ENCODE peak calls at places on chromosomes 12 and 14, in nine cellular contexts. Y, V, L, F, H, P, M, J and R are unnamed samples.

GRCh38 chr14:90419200-90419599 is 22.4 kb downstream of the CALM1 start:
- DNase-seq in Y (no peak), V (no peak), L (peak), F (peak), H (peak), P (peak), M (peak), J (peak), R (peak)

GRCh38 chr14:93984987-93985410 is 8.6 kb upstream of the ASB2 start:
- DNase-seq in Y (no peak), V (no peak), L (no peak), F (no peak), H (no peak), P (peak), M (peak), J (peak), R (peak)

GRCh38 chr12:28988384-28988704 is 160.7 kb upstream of the FAR2 start:
- DNase-seq in Y (no peak), V (no peak), L (no peak), F (no peak), H (no peak), P (no peak), M (no peak), J (no peak), R (no peak)

GRCh38 chr14:103313704-103314103 is 20.3 kb upstream of the EIF5 start:
- DNase-seq in Y (no peak), V (no peak), L (no peak), F (peak), H (no peak), P (no peak), M (no peak), J (no peak), R (no peak)

GRCh38 chr12:43969882-43970281 is 134.0 kb downstream of the TMEM117 start:
- DNase-seq in Y (no peak), V (no peak), L (no peak), F (no peak), H (no peak), P (peak), M (no peak), J (no peak), R (peak)

GRCh38 chr14:100826371-100827139 is 637 bp downstream of the MEG3 start:
- DNase-seq in Y (no peak), V (no peak), L (no peak), F (no peak), H (peak), P (no peak), M (no peak), J (no peak), R (no peak)

GRCh38 chr14:55220230-55220629 is 28.8 kb upstream of the DLGAP5 start:
- DNase-seq in Y (no peak), V (no peak), L (no peak), F (no peak), H (no peak), P (no peak), M (no peak), J (no peak), R (no peak)

GRCh38 chr14:35879141-35879648 is 53.1 kb downstream of the BRMS1L start:
- DNase-seq in Y (no peak), V (no peak), L (no peak), F (no peak), H (no peak), P (no peak), M (no peak), J (no peak), R (no peak)

GRCh38 chr14:65106316-65106715 is 4.0 kb upstream of the MAX start:
- DNase-seq in Y (no peak), V (no peak), L (no peak), F (no peak), H (no peak), P (no peak), M (no peak), J (no peak), R (no peak)

GRCh38 chr12:8658361-8658760 is 4.3 kb downstream of the MFAP5 start:
- DNase-seq in Y (no peak), V (no peak), L (no peak), F (no peak), H (no peak), P (peak), M (no peak), J (no peak), R (no peak)

GRCh38 chr12:121537814-121538698 is 42.8 kb downstream of the KDM2B start:
- DNase-seq in Y (no peak), V (peak), L (no peak), F (no peak), H (peak), P (peak), M (no peak), J (no peak), R (peak)

GRCh38 chr12:6341439-6342139 is at the start of gene TNFRSF1A:
- DNase-seq in Y (no peak), V (peak), L (no peak), F (peak), H (peak), P (peak), M (peak), J (peak), R (peak)

GRCh38 chr14:51109651-51110050 is 14.7 kb upstream of the TRIM9 start:
- DNase-seq in Y (no peak), V (no peak), L (no peak), F (no peak), H (no peak), P (no peak), M (no peak), J (no peak), R (no peak)

GRCh38 chr12:118060301-118061010 is 523 bp downstream of the WSB2 start:
- DNase-seq in Y (no peak), V (no peak), L (peak), F (peak), H (peak), P (peak), M (peak), J (peak), R (peak)

GRCh38 chr14:105165134-105165704 is 3.4 kb downstream of the JAG2 start:
- DNase-seq in Y (no peak), V (no peak), L (no peak), F (no peak), H (no peak), P (peak), M (no peak), J (peak), R (no peak)

GRCh38 chr12:122827258-122827657 is 8.0 kb upstream of the HIP1R start:
- DNase-seq in Y (no peak), V (no peak), L (no peak), F (no peak), H (no peak), P (no peak), M (no peak), J (no peak), R (no peak)

GRCh38 chr12:59149995-59150642 is 229.8 kb upstream of the LRIG3 start:
- DNase-seq in Y (no peak), V (no peak), L (peak), F (peak), H (no peak), P (peak), M (peak), J (peak), R (no peak)

GRCh38 chr12:121673013-121673441 is 3.6 kb upstream of the MORN3 start:
- DNase-seq in Y (no peak), V (no peak), L (peak), F (no peak), H (no peak), P (no peak), M (no peak), J (peak), R (no peak)

GRCh38 chr14:100137173-100137572 is 22.3 kb downstream of the DEGS2 start:
- DNase-seq in Y (no peak), V (no peak), L (no peak), F (no peak), H (no peak), P (no peak), M (no peak), J (no peak), R (no peak)

GRCh38 chr12:2137707-2138106 is 84.9 kb downstream of the CACNA1C start:
- DNase-seq in Y (no peak), V (no peak), L (no peak), F (no peak), H (peak), P (no peak), M (no peak), J (no peak), R (no peak)

GRCh38 chr12:59408431-59408830 is 187.4 kb upstream of the SLC16A7 start:
- DNase-seq in Y (no peak), V (no peak), L (no peak), F (no peak), H (no peak), P (peak), M (no peak), J (no peak), R (no peak)

GRCh38 chr14:34741840-34742239 is 27.4 kb upstream of the CFL2 start:
- DNase-seq in Y (no peak), V (no peak), L (no peak), F (no peak), H (no peak), P (no peak), M (no peak), J (no peak), R (no peak)

GRCh38 chr14:92471919-92472318 is 41.7 kb upstream of the RIN3 start:
- DNase-seq in Y (no peak), V (no peak), L (no peak), F (peak), H (no peak), P (peak), M (no peak), J (peak), R (no peak)

GRCh38 chr12:130031571-130032189 is 127.9 kb upstream of the TMEM132D start:
- DNase-seq in Y (peak), V (peak), L (peak), F (peak), H (no peak), P (peak), M (no peak), J (peak), R (peak)

GRCh38 chr12:110270125-110270962 is 10.7 kb upstream of the ATP2A2 start:
- DNase-seq in Y (no peak), V (no peak), L (peak), F (peak), H (no peak), P (peak), M (no peak), J (peak), R (no peak)

GRCh38 chr14:54532111-54533012 is 22.7 kb downstream of the CGRRF1 start:
- DNase-seq in Y (no peak), V (no peak), L (no peak), F (no peak), H (no peak), P (no peak), M (no peak), J (no peak), R (no peak)

GRCh38 chr12:95218164-95218851 is 701 bp downstream of the VEZT start:
- DNase-seq in Y (no peak), V (peak), L (peak), F (no peak), H (no peak), P (peak), M (peak), J (no peak), R (no peak)

GRCh38 chr12:58416211-58416610 is 474.8 kb downstream of the ATP23 start:
- DNase-seq in Y (no peak), V (no peak), L (no peak), F (no peak), H (no peak), P (peak), M (no peak), J (no peak), R (no peak)

GRCh38 chr12:116882742-116883141 is 1.5 kb upstream of the HRK start:
- DNase-seq in Y (no peak), V (no peak), L (no peak), F (no peak), H (no peak), P (peak), M (peak), J (no peak), R (no peak)

GRCh38 chr12:8609061-8609570 is 3.5 kb downstream of the AICDA start:
- DNase-seq in Y (no peak), V (no peak), L (no peak), F (peak), H (no peak), P (peak), M (peak), J (peak), R (peak)

GRCh38 chr12:52079576-52080402 is at the start of gene SMIM41:
- DNase-seq in Y (no peak), V (no peak), L (no peak), F (no peak), H (no peak), P (no peak), M (no peak), J (no peak), R (no peak)

GRCh38 chr12:49054524-49054923 is 6.1 kb downstream of the KMT2D start:
- DNase-seq in Y (no peak), V (no peak), L (no peak), F (no peak), H (no peak), P (no peak), M (no peak), J (no peak), R (no peak)

GRCh38 chr12:122363782-122364181 is 58.7 kb downstream of the CLIP1 start:
- DNase-seq in Y (no peak), V (no peak), L (no peak), F (no peak), H (no peak), P (no peak), M (no peak), J (no peak), R (no peak)

GRCh38 chr12:108914031-108914630 is 34.2 kb downstream of the DAO start:
- DNase-seq in Y (no peak), V (no peak), L (no peak), F (peak), H (no peak), P (peak), M (peak), J (no peak), R (peak)